ENCODE peak calls at places on chromosome 2, in ten cellular contexts. J is keratinocyte; N is GM03348; C is activated naive CD4-positive, alpha-beta T cell treated with anti-CD3 and anti-CD28 coated beads, Interleukin-2, amount 10 ng/mL, durations not matched to agents 7 days and 5 days; G is dermis blood vessel endothelial cell; S is astrocyte of the spinal cord; Q is upper lobe of right lung; U is stimulated activated CD4-positive, alpha-beta T cell treated with anti-CD3 and anti-CD28 coated beads, Interleukin-1b, Interleukin-23, amount 100 ng/mL, for 1 hour; F is Panc1; E is activated T-cell treated with anti-CD3 and anti-CD28 coated beads, Interleukin-2, amount 50 U/mL, for 72 hours. I is an unnamed sample.

GRCh38 chr2:133988316-133988891 is 265.5 kb upstream of the MGAT5 start:
- DNase-seq in J (no peak), N (no peak), C (no peak), G (no peak), S (no peak), Q (no peak), U (no peak), F (no peak), E (no peak), I (no peak)

GRCh38 chr2:160022162-160022561 is 40.3 kb downstream of the PLA2R1 start:
- DNase-seq in J (no peak), N (no peak), C (no peak), G (no peak), S (no peak), Q (no peak), U (no peak), F (no peak), E (no peak), I (no peak)

GRCh38 chr2:28649481-28650260 is 102.0 kb upstream of the PPP1CB start:
- DNase-seq in J (no peak), N (no peak), C (no peak), G (peak), S (no peak), Q (no peak), U (no peak), F (no peak), E (peak), I (no peak)

GRCh38 chr2:195543902-195544894 is 112.8 kb upstream of the SLC39A10 start:
- DNase-seq in J (no peak), N (peak), C (no peak), G (no peak), S (peak), Q (no peak), U (no peak), F (no peak), E (peak), I (no peak)

GRCh38 chr2:174198846-174199564 is 49.3 kb downstream of the OLA1 start:
- DNase-seq in J (no peak), N (peak), C (no peak), G (no peak), S (no peak), Q (no peak), U (no peak), F (no peak), E (no peak), I (no peak)

GRCh38 chr2:145744541-145745386 is 1224.8 kb upstream of the ZEB2 start:
- DNase-seq in J (no peak), N (peak), C (no peak), G (peak), S (peak), Q (no peak), U (no peak), F (no peak), E (no peak), I (peak)

GRCh38 chr2:12313445-12314118 is 403.2 kb upstream of the TRIB2 start:
- DNase-seq in J (no peak), N (no peak), C (no peak), G (peak), S (peak), Q (no peak), U (no peak), F (no peak), E (no peak), I (no peak)

GRCh38 chr2:176188969-176189665 is 649 bp downstream of the HOXD1 start:
- DNase-seq in J (no peak), N (peak), C (peak), G (peak), S (no peak), Q (peak), U (no peak), F (no peak), E (no peak), I (no peak)

GRCh38 chr2:175755169-175755568 is 246.9 kb downstream of the LNPK start:
- DNase-seq in J (no peak), N (no peak), C (no peak), G (no peak), S (no peak), Q (no peak), U (no peak), F (no peak), E (no peak), I (no peak)

GRCh38 chr2:237714690-237715458 is 83.7 kb upstream of the RBM44 start:
- DNase-seq in J (no peak), N (no peak), C (no peak), G (peak), S (peak), Q (no peak), U (no peak), F (no peak), E (no peak), I (no peak)

GRCh38 chr2:190841707-190842505 is 38.7 kb upstream of the GLS start:
- DNase-seq in J (no peak), N (peak), C (no peak), G (no peak), S (no peak), Q (no peak), U (no peak), F (no peak), E (peak), I (no peak)

GRCh38 chr2:131014141-131014540 is 79.1 kb downstream of the FAM168B start:
- DNase-seq in J (peak), N (no peak), C (no peak), G (no peak), S (no peak), Q (no peak), U (no peak), F (no peak), E (no peak), I (no peak)

GRCh38 chr2:204538179-204539009 is 6.9 kb upstream of the PARD3B start:
- DNase-seq in J (no peak), N (peak), C (no peak), G (peak), S (peak), Q (no peak), U (no peak), F (no peak), E (no peak), I (no peak)